ENCODE peak calls at places on chromosomes 11 and 22, in four cellular contexts. F is AG08396, S is RWPE1, C is mucosa of gallbladder. L is an unnamed sample.
A peak's percentile ranks its signal among the peaks of the same experiment; 100 is the strongest.

GRCh38 chr11:107337917-107338316 is 119.7 kb downstream of the CWF19L2 start:
- DNase-seq in F (no peak), S (no peak), C (no peak), L (no peak)

GRCh38 chr22:46229701-46230100 is 20.4 kb downstream of the CDPF1 start:
- DNase-seq in F (peak; percentile 31), S (no peak), C (no peak), L (no peak)

GRCh38 chr11:554824-555499 is 5.6 kb downstream of the LMNTD2 start:
- DNase-seq in F (peak; percentile 74), S (no peak), C (peak; percentile 69), L (peak; percentile 30)

GRCh38 chr11:95337972-95338429 is 107.0 kb upstream of the SESN3 start:
- DNase-seq in F (no peak), S (no peak), C (no peak), L (no peak)

GRCh38 chr11:96037267-96037990 is 113.5 kb upstream of the MTMR2 start:
- DNase-seq in F (peak; percentile 41), S (peak; percentile 41), C (no peak), L (peak; percentile 90)

GRCh38 chr11:59611570-59612565 is 3.7 kb downstream of the OSBP start:
- DNase-seq in F (peak; percentile 16), S (no peak), C (peak; percentile 69), L (peak; percentile 9)

GRCh38 chr22:50342651-50343540 is at the start of gene PPP6R2:
- DNase-seq in F (peak; percentile 95), S (peak; percentile 63), C (peak; percentile 84), L (peak; percentile 79)

GRCh38 chr11:122559734-122560382 is 95.7 kb upstream of the UBASH3B start:
- DNase-seq in F (no peak), S (no peak), C (no peak), L (no peak)

GRCh38 chr11:124934862-124935547 is 842 bp downstream of the HEPACAM start:
- DNase-seq in F (peak; percentile 75), S (no peak), C (no peak), L (peak; percentile 54)

GRCh38 chr11:94151903-94152677 is 23.4 kb downstream of the PANX1 start:
- DNase-seq in F (peak; percentile 75), S (peak; percentile 95), C (no peak), L (peak; percentile 93)

GRCh38 chr11:10413268-10413667 is 41.8 kb upstream of the AMPD3 start:
- DNase-seq in F (no peak), S (no peak), C (no peak), L (peak; percentile 29)

GRCh38 chr11:110711448-110711775 is 825 bp downstream of the ARHGAP20 start:
- DNase-seq in F (no peak), S (no peak), C (no peak), L (no peak)

GRCh38 chr11:94000641-94001040 is 20.5 kb upstream of the HEPHL1 start:
- DNase-seq in F (no peak), S (no peak), C (no peak), L (no peak)

GRCh38 chr22:43152355-43153071 is 1.2 kb downstream of the TSPO start:
- DNase-seq in F (peak; percentile 75), S (peak; percentile 54), C (peak; percentile 76), L (peak; percentile 55)

GRCh38 chr22:27114186-27114585 is 456.8 kb downstream of the MIAT start:
- DNase-seq in F (no peak), S (no peak), C (no peak), L (no peak)

GRCh38 chr11:1760351-1761109 is 3.2 kb downstream of the CTSD start:
- DNase-seq in F (peak; percentile 80), S (no peak), C (peak; percentile 90), L (peak; percentile 94)

GRCh38 chr22:39123811-39124668 is 27.0 kb downstream of the APOBEC3H start:
- DNase-seq in F (no peak), S (no peak), C (no peak), L (no peak)

GRCh38 chr22:23183107-23183698 is 2.9 kb downstream of the BCR start:
- DNase-seq in F (peak; percentile 65), S (no peak), C (no peak), L (peak; percentile 55)

GRCh38 chr11:21414928-21415327 is 745.5 kb downstream of the NELL1 start:
- DNase-seq in F (no peak), S (no peak), C (no peak), L (no peak)

GRCh38 chr22:28116261-28116673 is 197.2 kb upstream of the PITPNB start:
- DNase-seq in F (peak; percentile 67), S (peak; percentile 71), C (peak; percentile 63), L (peak; percentile 66)

GRCh38 chr11:77386178-77386577 is 84.7 kb upstream of the GDPD4 start:
- DNase-seq in F (peak; percentile 17), S (no peak), C (no peak), L (peak; percentile 38)

GRCh38 chr22:42396621-42397331 is 35.4 kb downstream of the NFAM1 start:
- DNase-seq in F (no peak), S (no peak), C (no peak), L (no peak)

GRCh38 chr22:19086944-19087343 is 35.3 kb downstream of the DGCR2 start:
- DNase-seq in F (peak; percentile 77), S (no peak), C (no peak), L (peak; percentile 54)

GRCh38 chr11:123525072-123525471 is 95.0 kb downstream of the GRAMD1B start:
- DNase-seq in F (no peak), S (no peak), C (no peak), L (no peak)

GRCh38 chr22:46508391-46508999 is 28.9 kb downstream of the CELSR1 start:
- DNase-seq in F (no peak), S (no peak), C (no peak), L (no peak)

GRCh38 chr11:68831124-68831523 is 10.6 kb downstream of the CPT1A start:
- DNase-seq in F (no peak), S (no peak), C (no peak), L (no peak)

GRCh38 chr11:2270322-2271076 is at the start of gene ASCL2:
- DNase-seq in F (no peak), S (no peak), C (peak; percentile 8), L (no peak)

GRCh38 chr11:60870276-60870675 is 2.9 kb downstream of the ZP1 start:
- DNase-seq in F (no peak), S (no peak), C (no peak), L (no peak)

GRCh38 chr11:68215087-68215445 is 2.0 kb upstream of the KMT5B start:
- DNase-seq in F (no peak), S (no peak), C (no peak), L (no peak)

GRCh38 chr11:120335928-120336640 is at the start of gene ARHGEF12:
- DNase-seq in F (peak; percentile 95), S (peak; percentile 93), C (peak; percentile 96), L (peak; percentile 98)

GRCh38 chr11:1295591-1295990 is 13.8 kb downstream of the TOLLIP start:
- DNase-seq in F (no peak), S (no peak), C (no peak), L (no peak)

GRCh38 chr11:1200611-1201191 is 22.2 kb upstream of the MUC5B start:
- DNase-seq in F (no peak), S (no peak), C (no peak), L (no peak)

GRCh38 chr22:19565921-19566598 is 41.9 kb upstream of the CLDN5 start:
- DNase-seq in F (no peak), S (peak; percentile 43), C (no peak), L (no peak)

L was measured in mesenchymal stem cell.